ENCODE peak calls at places on chromosomes 2 and 18, in four cellular contexts. D is tibial artery, R is transverse colon, A is tibial nerve. X is an unnamed sample. For H3K9me3, the result is how much of the 10 kb centered on the place peaks cover.

GRCh38 chr2:205358351-205358815 is 323.9 kb upstream of the NRP2 start:
- DNase-seq in A (no peak), R (no peak), D (no peak), X (no peak)

GRCh38 chr2:66753247-66754019 is 318.5 kb downstream of the MEIS1 start:
- DNase-seq in A (no peak), R (no peak), D (no peak), X (no peak)

GRCh38 chr2:9914384-9915065 is 37.0 kb upstream of the GRHL1 start:
- DNase-seq in D (no peak), A (no peak), R (peak), X (no peak)

GRCh38 chr2:158894078-158894477 is 74.4 kb upstream of the TANC1 start:
- DNase-seq in A (no peak), R (no peak), D (no peak), X (no peak)

GRCh38 chr18:28863396-28863795 is 686.5 kb upstream of the CDH2 start:
- DNase-seq in D (no peak), A (no peak), R (no peak), X (no peak)

GRCh38 chr2:21415234-21415633 is 291.5 kb downstream of the TDRD15 start:
- DNase-seq in A (no peak), D (no peak), R (no peak), X (no peak)

GRCh38 chr18:47595816-47596501 is 334.5 kb downstream of the SMAD2 start:
- DNase-seq in D (no peak), R (peak), A (no peak), X (no peak)

GRCh38 chr2:226862623-226863022 is 26.8 kb downstream of the RHBDD1 start:
- DNase-seq in D (no peak), A (no peak), R (no peak), X (no peak)

GRCh38 chr2:133940134-133940533 is 313.7 kb upstream of the MGAT5 start:
- DNase-seq in R (no peak), A (no peak), D (no peak), X (no peak)

GRCh38 chr2:168293766-168294165 is 46.4 kb upstream of the STK39 start:
- DNase-seq in D (no peak), R (no peak), A (no peak), X (no peak)

GRCh38 chr2:163345795-163346573 is 389.8 kb downstream of the FIGN start:
- DNase-seq in D (no peak), R (no peak), A (peak), X (no peak)

GRCh38 chr2:88442501-88442900 is 10.0 kb downstream of the FOXI3 start:
- DNase-seq in R (no peak), A (no peak), D (no peak), X (no peak)

GRCh38 chr2:9656270-9656766 is 25.5 kb upstream of the YWHAQ start:
- DNase-seq in D (no peak), R (no peak), A (no peak), X (no peak)

GRCh38 chr2:68303033-68303901 is 16.5 kb downstream of the CNRIP1 start:
- DNase-seq in A (no peak), R (no peak), D (no peak), X (no peak)

GRCh38 chr2:237132799-237133198 is 47.1 kb downstream of the COPS8 start:
- DNase-seq in R (no peak), A (no peak), D (no peak), X (peak)

GRCh38 chr18:58271770-58272169 is 227.7 kb downstream of the NEDD4L start:
- DNase-seq in R (no peak), D (no peak), A (no peak), X (no peak)

GRCh38 chr2:130963849-130964793 is 127.4 kb downstream of the ARHGEF4 start:
- DNase-seq in D (no peak), A (no peak), R (no peak), X (no peak)

GRCh38 chr2:166285215-166285614 is 90.5 kb downstream of the SCN9A start:
- DNase-seq in D (no peak), R (no peak), A (no peak), X (no peak)

GRCh38 chr18:76274470-76275289 is 220.4 kb downstream of the ZNF516 start:
- DNase-seq in R (no peak), D (no peak), A (no peak), X (no peak)

GRCh38 chr2:212284166-212284565 is 254.4 kb downstream of the ERBB4 start:
- DNase-seq in R (no peak), D (no peak), A (no peak), X (no peak)

GRCh38 chr2:99850076-99850710 is 292.2 kb downstream of the AFF3 start:
- DNase-seq in A (no peak), D (no peak), R (no peak), X (no peak)

GRCh38 chr2:162126145-162126926 is 25.7 kb downstream of the GCG start:
- DNase-seq in R (no peak), D (no peak), A (no peak), X (no peak)

GRCh38 chr2:128084757-128085156 is 6.2 kb upstream of the UGGT1 start:
- DNase-seq in D (no peak), R (no peak), A (no peak), X (no peak)
- H3K4me3 ChIP-seq in D (no peak), R (no peak), A (no peak), X (no peak)

GRCh38 chr18:80232030-80232429 is 15.3 kb downstream of the PARD6G start:
- DNase-seq in A (no peak), D (no peak), R (no peak), X (no peak)

GRCh38 chr18:80233201-80233835 is 14.0 kb downstream of the PARD6G start:
- DNase-seq in R (no peak), D (no peak), A (no peak), X (peak)

GRCh38 chr18:80232710-80233109 is 14.6 kb downstream of the PARD6G start:
- DNase-seq in R (no peak), D (no peak), A (no peak), X (no peak)

GRCh38 chr18:80233899-80234298 is 13.4 kb downstream of the PARD6G start:
- DNase-seq in A (no peak), D (no peak), R (no peak), X (no peak)

DNA sequence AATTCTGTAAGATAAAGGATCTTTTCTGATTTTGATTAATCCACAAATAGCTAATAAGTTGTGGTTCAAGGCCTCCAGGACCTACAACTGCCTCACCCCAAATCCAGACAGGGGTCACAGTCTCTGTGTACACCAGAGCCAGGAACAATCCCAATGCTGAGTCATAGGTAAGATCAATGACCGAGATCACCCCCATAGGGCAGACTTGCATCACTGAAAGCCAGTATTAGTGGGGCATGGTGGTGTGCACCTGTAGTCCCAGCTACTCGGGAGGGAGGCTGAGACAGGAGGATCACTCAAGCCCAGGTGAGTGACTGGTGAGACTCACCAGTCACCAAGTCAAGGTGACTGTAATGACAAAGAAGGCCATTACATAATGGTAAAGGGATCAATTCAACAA is 12.9 kb downstream of the PARD6G start:
- DNase-seq in D (no peak), R (no peak), A (no peak), X (no peak)
- H3K9me3 ChIP-seq in D (under half), R (under half), A (under half), X (under half)

DNA sequence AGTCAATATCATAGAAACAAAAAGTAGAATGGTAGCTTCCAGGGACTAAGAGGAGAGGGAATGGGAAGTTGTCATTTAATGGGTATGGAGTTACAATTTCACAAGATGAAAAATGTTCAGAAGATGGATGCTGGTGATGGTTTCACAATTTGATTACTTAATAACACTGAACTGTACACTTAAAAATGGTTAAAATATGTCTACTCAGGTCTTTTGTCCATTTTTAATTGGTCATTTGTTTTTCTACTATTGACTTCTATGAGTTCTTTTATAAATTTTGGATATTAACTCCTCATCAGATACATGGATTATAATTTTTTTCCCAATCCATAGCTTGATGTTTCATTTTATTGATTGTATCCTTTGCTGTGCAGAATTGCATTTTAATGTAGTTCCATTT is 275.5 kb downstream of the AKAIN1 start:
- DNase-seq in D (no peak), R (no peak), A (no peak), X (no peak)
- H3K27ac ChIP-seq in D (no peak), R (no peak), A (no peak), X (no peak)

GRCh38 chr18:51191139-51191717 is 6.3 kb downstream of the MEX3C start:
- DNase-seq in R (no peak), A (no peak), D (no peak), X (no peak)
- H3K4me3 ChIP-seq in R (no peak), A (no peak), D (no peak), X (no peak)

GRCh38 chr18:14963246-14963645 is 215.3 kb downstream of the ANKRD30B start:
- DNase-seq in D (no peak), A (no peak), R (no peak), X (peak)
- H3K9me3 ChIP-seq in D (under half), A (under half), R (under half), X (under half)

DNA sequence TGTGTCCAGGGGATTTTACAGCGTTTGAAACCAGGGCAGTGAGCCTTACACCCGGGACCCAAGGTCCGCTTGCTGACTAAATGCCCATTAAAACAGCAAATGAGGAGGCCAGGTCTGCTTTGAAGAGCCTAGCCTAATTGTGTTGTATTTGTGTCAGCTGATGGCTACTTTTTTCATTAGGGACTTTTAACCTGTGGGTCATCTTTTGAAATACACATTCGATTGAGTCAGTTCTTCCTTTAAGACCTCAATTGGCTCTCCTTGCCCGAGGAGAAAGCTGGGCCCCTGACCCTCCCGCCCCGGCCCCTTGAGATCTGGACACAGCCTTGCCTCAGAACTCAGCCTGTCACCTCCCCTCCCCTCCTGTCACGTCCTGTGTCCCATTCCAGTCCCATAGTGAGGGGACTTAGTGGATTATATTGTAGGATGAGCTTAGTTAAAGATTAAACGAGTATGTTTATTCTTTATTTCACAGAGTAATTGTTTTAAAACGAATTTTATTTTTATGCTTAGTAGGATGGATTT is 69.0 kb downstream of the KLHL29 start:
- DNase-seq in A (no peak), D (no peak), R (no peak), X (no peak)
- H3K27ac ChIP-seq in A (peak), D (no peak), R (peak), X (no peak)

GRCh38 chr2:202035089-202035940 is 1.7 kb downstream of the FZD7 start:
- DNase-seq in A (peak), R (peak), D (peak), X (no peak)
- H3K4me3 ChIP-seq in A (peak), R (peak), D (peak), X (peak)

DNA sequence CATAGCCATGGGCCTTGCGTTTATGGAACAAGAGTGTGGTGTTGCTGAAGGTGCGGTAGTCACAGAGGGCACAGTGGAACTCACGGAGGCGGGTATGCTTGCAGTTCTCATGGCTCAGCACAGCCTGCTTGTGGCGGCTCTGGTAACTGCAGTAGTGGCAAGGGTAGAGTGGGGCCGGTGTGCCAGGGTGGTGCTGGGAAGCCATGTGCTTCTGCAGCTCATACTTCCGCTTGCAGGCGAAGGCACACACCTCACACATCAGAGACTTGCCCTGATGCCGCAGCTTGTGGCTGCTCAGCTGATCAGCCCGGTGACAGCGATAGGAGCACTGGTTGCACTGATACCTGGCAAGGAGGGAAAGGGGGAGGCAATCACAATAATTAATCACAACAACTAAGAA is 14.7 kb downstream of the ZNF142 start:
- DNase-seq in R (no peak), D (no peak), A (no peak), X (no peak)
- H3K9me3 ChIP-seq in R (under half), D (under half), A (under half), X (under half)

DNA sequence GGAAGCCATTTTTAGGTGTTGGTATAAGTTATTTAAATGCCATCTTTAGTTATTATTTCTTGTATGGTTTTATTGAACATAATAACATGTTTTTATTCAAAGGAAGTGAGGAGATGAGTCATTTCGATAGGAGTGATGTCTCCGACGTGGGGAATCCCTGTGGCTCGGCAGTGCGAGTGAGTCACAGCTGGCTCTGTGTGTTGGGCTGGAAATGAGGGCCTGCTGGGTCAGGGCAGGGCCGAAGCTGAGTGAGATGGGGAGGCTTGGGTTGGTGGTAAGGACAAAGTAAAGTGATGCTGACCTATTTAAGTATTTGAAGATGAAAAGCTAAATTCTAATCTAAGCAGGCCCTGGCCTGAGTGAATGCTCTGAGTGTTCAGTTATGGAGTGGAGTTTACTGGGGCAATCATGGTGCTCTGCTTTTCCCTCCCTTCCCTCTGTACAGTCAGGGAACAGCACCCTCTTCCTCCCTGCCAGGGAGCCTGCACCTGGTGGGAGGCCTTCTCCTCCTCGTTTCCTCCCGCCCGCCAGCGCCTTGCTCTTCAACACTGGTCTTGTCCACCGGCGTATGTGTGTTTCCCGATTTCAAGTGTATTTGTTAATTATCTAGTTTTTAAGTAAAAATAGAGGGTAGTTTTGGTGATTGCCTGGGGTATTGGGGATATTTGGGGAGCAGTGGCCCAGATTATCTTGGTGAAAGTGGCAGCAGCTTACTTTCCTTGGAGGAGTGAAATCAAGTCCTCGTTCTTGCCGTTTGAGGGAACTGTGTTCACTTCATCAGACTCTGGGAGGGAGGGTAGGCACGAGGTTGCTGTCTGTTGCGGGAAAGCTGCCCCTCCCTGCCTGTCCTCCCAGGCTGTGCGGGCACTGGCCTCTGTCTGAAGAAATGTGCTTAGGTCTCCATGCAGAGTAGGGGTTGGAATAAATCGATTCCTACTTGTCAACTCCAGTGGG is 157.0 kb downstream of the LDLRAD4 start:
- DNase-seq in D (peak), R (no peak), A (peak), X (peak)
- H3K27ac ChIP-seq in D (peak), R (peak), A (peak), X (peak)